ENCODE peak calls at places on chromosomes 6 and 20, in nine cellular contexts. R is astrocyte, A is psoas muscle, U is Panc1, D is kidney epithelial cell, N is K562, C is lower lobe of right lung, Q is left ventricle myocardium inferior, S is fibroblast of lung. G is an unnamed sample.

GRCh38 chr6:111918825-111919224 is 45.6 kb upstream of the FYN start:
- DNase-seq in S (peak; percentile 60), U (no peak), N (no peak), D (peak; percentile 7), Q (peak; percentile 20), A (peak; percentile 61), R (peak; percentile 91), C (no peak), G (no peak)

GRCh38 chr6:140636698-140637402 is 1262.4 kb upstream of the CITED2 start:
- DNase-seq in D (no peak), A (no peak), Q (no peak), C (no peak), S (no peak), U (no peak), R (peak; percentile 26), N (no peak), G (no peak)

GRCh38 chr6:56808871-56809359 is 146.0 kb upstream of the BEND6 start:
- DNase-seq in R (peak; percentile 86), A (no peak), N (no peak), C (no peak), Q (no peak), D (no peak), U (no peak), S (no peak), G (no peak)

GRCh38 chr6:82750570-82750969 is 315.1 kb downstream of the UBE3D start:
- DNase-seq in C (no peak), S (peak; percentile 61), Q (no peak), U (no peak), R (peak; percentile 58), D (no peak), A (no peak), N (no peak), G (no peak)

GRCh38 chr6:19354181-19354580 is 483.0 kb upstream of the ID4 start:
- DNase-seq in Q (no peak), D (no peak), S (no peak), A (no peak), R (no peak), C (no peak), U (no peak), N (no peak), G (no peak)

GRCh38 chr20:8151371-8151770 is 19.3 kb downstream of the PLCB1 start:
- DNase-seq in D (no peak), Q (no peak), A (no peak), U (no peak), C (no peak), R (peak; percentile 75), N (no peak), S (no peak), G (no peak)

GRCh38 chr6:134299236-134299635 is 18.7 kb downstream of the SGK1 start:
- DNase-seq in C (no peak), A (no peak), D (no peak), R (peak; percentile 86), U (no peak), N (no peak), Q (no peak), S (peak; percentile 90), G (no peak)

GRCh38 chr20:1712634-1713625 is 55.4 kb upstream of the SIRPG start:
- DNase-seq in Q (no peak), S (no peak), C (no peak), N (no peak), U (no peak), R (no peak), A (no peak), D (no peak), G (no peak)

GRCh38 chr6:15430181-15430580 is 184.3 kb downstream of the JARID2 start:
- DNase-seq in C (no peak), S (peak; percentile 85), A (no peak), R (no peak), Q (no peak), U (no peak), D (no peak), N (no peak), G (no peak)

GRCh38 chr6:142884214-142885035 is 60.6 kb downstream of the HIVEP2 start:
- DNase-seq in A (no peak), C (no peak), R (no peak), D (no peak), N (no peak), U (no peak), Q (no peak), S (no peak), G (no peak)

GRCh38 chr20:61803903-61804804 is 261.5 kb downstream of the TAF4 start:
- DNase-seq in D (no peak), C (peak; percentile 29), R (peak; percentile 6), S (no peak), U (no peak), N (no peak), Q (peak; percentile 12), A (peak; percentile 48), G (no peak)

GRCh38 chr6:4474810-4475209 is 301.4 kb upstream of the CDYL start:
- DNase-seq in A (no peak), U (no peak), C (no peak), N (no peak), Q (no peak), S (no peak), R (no peak), D (no peak), G (no peak)

GRCh38 chr20:35327074-35327976 is 35.1 kb upstream of the FAM83C start:
- DNase-seq in Q (no peak), C (no peak), A (no peak), R (no peak), N (peak; percentile 40), U (no peak), S (peak; percentile 48), D (no peak), G (no peak)

GRCh38 chr20:5090191-5090590 is 29.6 kb downstream of the PCNA start:
- DNase-seq in N (no peak), A (no peak), U (no peak), R (no peak), S (no peak), D (no peak), C (no peak), Q (no peak), G (no peak)

GRCh38 chr20:37336369-37337207 is 9.4 kb upstream of the SRC start:
- DNase-seq in A (peak; percentile 74), S (no peak), U (no peak), Q (peak; percentile 70), R (no peak), N (peak; percentile 62), C (peak; percentile 82), D (no peak), G (peak; percentile 77)

GRCh38 chr6:2753116-2753489 is 2.4 kb upstream of the MYLK4 start:
- DNase-seq in S (no peak), Q (no peak), R (no peak), C (no peak), A (no peak), N (no peak), U (no peak), D (no peak), G (no peak)

DNA sequence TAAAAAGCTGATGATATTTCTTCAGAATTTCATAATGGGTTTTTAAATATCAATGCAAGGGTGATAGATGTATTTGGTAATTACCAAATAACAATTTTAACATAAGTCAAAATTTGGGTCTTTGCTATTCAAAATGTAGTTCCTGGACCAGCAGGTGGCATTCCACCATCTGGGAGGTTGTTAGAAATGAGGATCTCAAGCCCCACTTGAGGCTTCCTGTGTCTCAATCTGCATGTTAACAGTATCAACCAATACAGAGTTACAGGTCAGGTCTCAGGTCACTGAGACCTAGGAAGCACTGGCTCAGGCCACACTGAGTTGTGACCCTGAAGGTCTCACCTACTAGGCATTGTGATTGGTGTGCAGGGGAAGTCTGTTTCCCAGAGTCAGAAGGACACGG is 57.2 kb upstream of the MTRF1L start:
- DNase-seq in N (no peak), A (no peak), Q (no peak), D (no peak), R (no peak), S (peak; percentile 8), C (no peak), U (no peak), G (no peak)
- TF ChIP-seq CTCF in N (no peak), A (no peak), Q (no peak), D (peak; percentile 20), R (no peak), S (peak; percentile 14), C (no peak), U (peak; percentile 43), G (no peak)

DNA sequence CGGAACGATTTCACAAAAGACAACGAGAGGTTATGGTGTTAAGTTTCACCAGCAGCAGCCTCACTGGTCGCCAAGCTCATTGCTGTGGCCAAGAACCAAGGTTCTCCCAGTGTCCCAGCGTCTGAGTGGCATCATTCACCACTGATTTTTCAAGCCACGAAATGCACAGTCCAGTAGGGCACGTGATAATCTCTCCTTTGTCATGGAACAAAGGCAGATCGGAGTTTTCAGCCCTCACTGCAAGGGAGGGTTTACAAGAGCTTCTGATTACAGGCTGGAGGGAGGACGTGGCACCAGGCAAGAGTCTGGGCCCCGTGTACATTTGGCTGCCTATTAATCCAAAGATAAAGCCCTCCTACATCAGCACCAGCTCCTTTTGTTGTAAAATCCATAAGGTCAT is 2.0 kb downstream of the CD24 start:
- DNase-seq in R (peak; percentile 6), U (no peak), N (no peak), C (no peak), S (no peak), D (no peak), Q (no peak), A (no peak), G (no peak)
- H3K27me3 ChIP-seq in R (peaks cover 36% of the 10 kb centered on the region), U (peaks cover 30% of the 10 kb centered on the region), N (no peaks in the 10 kb centered on the region), C (peaks cover 50% of the 10 kb centered on the region), S (peaks cover 48% of the 10 kb centered on the region), D (peaks cover 2% of the 10 kb centered on the region), Q (peaks cover 98% of the 10 kb centered on the region), A (peaks cover 12% of the 10 kb centered on the region), G (no peaks in the 10 kb centered on the region)

DNA sequence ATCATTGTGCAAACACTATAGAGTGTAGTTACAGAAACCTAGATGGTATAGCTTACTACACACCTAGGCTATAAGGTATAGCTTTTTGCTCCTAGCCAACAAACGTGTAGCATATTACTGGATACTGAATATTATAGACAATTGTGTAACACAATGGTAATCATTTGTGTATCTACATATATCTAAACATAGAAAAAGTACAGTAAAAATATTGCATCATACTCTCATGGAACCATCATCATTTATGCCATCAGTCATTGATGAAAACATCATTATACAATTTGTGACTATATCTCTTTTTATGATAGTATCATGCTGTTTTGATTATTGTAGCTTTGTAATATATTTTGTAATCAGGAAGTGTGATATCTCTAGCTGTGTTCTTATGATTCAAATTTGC is 21.0 kb upstream of the HCRTR2 start:
- DNase-seq in U (no peak), C (no peak), S (no peak), Q (no peak), A (no peak), N (no peak), R (no peak), D (no peak), G (no peak)
- TF ChIP-seq CTCF in U (no peak), C (no peak), S (no peak), Q (no peak), A (no peak), N (no peak), R (no peak), D (no peak), G (no peak)

DNA sequence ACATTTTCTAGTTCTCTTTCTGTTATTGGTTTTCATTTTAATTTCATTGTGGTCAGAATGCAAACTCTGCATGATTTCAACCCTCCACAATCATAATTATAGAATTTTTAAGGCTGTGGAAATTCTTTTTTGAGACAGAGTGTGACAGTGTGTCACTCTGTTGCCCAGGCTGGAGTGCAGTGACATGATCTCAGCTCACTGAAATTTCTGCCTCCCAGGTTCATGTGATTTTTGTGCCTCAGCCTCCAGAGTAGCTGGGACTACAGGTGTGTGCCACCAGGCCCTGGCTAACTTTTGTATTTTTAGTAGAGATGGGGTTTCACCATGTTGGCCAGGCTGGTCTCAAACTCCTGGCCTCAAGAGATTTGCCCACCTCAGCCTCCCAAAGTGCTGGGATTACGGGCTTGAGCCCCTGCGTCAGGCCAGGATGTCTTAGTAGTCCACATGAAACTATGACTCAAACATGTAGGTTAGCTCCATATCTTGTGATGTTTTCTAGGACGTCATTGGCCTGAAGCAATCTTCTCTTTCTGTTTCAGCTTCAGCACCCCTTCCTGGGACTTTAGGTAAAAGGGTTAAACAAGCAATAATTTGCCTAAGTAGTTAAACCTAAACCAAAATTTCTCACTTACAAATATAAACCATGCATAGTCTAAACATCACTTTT is 47.4 kb upstream of the SAMD3 start:
- DNase-seq in A (no peak), C (no peak), Q (no peak), S (no peak), D (no peak), N (no peak), R (no peak), U (no peak), G (no peak)
- H3K27me3 ChIP-seq in A (no peaks in the 10 kb centered on the region), C (no peaks in the 10 kb centered on the region), Q (no peaks in the 10 kb centered on the region), S (no peaks in the 10 kb centered on the region), D (no peaks in the 10 kb centered on the region), N (no peaks in the 10 kb centered on the region), R (no peaks in the 10 kb centered on the region), U (no peaks in the 10 kb centered on the region), G (no peaks in the 10 kb centered on the region)

G was measured in ovary.